ENCODE peak calls at places on chromosomes 13 and 19, in four cellular contexts. One of them, this sample, is unnamed.

GRCh38 chr19:3641515-3642269 is 15.1 kb upstream of the CACTIN start:
- DNase-seq in A549: no peak
- DNase-seq in activated CD8-positive, alpha-beta memory T cell treated with anti-CD3 and anti-CD28 coated beads for 1 hour: no peak
- DNase-seq in stimulated activated CD4-positive, alpha-beta T cell treated with anti-CD3 and anti-CD28 coated beads, TNF-alpha, amount 100 ng/mL, for 4 hours: no peak
- DNase-seq in this sample: no peak

GRCh38 chr13:40639226-40639681 is 27.2 kb downstream of the FOXO1 start:
- DNase-seq in A549: no peak
- DNase-seq in stimulated activated CD4-positive, alpha-beta T cell treated with anti-CD3 and anti-CD28 coated beads, TNF-alpha, amount 100 ng/mL, for 4 hours: no peak
- DNase-seq in activated CD8-positive, alpha-beta memory T cell treated with anti-CD3 and anti-CD28 coated beads for 1 hour: no peak
- DNase-seq in this sample: no peak

GRCh38 chr19:15390814-15391213 is 11.2 kb upstream of the AKAP8 start:
- DNase-seq in activated CD8-positive, alpha-beta memory T cell treated with anti-CD3 and anti-CD28 coated beads for 1 hour: no peak
- DNase-seq in A549: no peak
- DNase-seq in stimulated activated CD4-positive, alpha-beta T cell treated with anti-CD3 and anti-CD28 coated beads, TNF-alpha, amount 100 ng/mL, for 4 hours: no peak
- DNase-seq in this sample: no peak

GRCh38 chr13:83733293-83733692 is 149.0 kb downstream of the SLITRK1 start:
- DNase-seq in stimulated activated CD4-positive, alpha-beta T cell treated with anti-CD3 and anti-CD28 coated beads, TNF-alpha, amount 100 ng/mL, for 4 hours: no peak
- DNase-seq in A549: no peak
- DNase-seq in activated CD8-positive, alpha-beta memory T cell treated with anti-CD3 and anti-CD28 coated beads for 1 hour: no peak
- DNase-seq in this sample: no peak

GRCh38 chr13:28601581-28601980 is 57.3 kb upstream of the POMP start:
- DNase-seq in stimulated activated CD4-positive, alpha-beta T cell treated with anti-CD3 and anti-CD28 coated beads, TNF-alpha, amount 100 ng/mL, for 4 hours: no peak
- DNase-seq in activated CD8-positive, alpha-beta memory T cell treated with anti-CD3 and anti-CD28 coated beads for 1 hour: no peak
- DNase-seq in A549: no peak
- DNase-seq in this sample: no peak

GRCh38 chr19:30450101-30450500 is 77.9 kb downstream of the ZNF536 start:
- DNase-seq in activated CD8-positive, alpha-beta memory T cell treated with anti-CD3 and anti-CD28 coated beads for 1 hour: no peak
- DNase-seq in stimulated activated CD4-positive, alpha-beta T cell treated with anti-CD3 and anti-CD28 coated beads, TNF-alpha, amount 100 ng/mL, for 4 hours: no peak
- DNase-seq in A549: no peak
- DNase-seq in this sample: no peak

GRCh38 chr19:12646551-12646950 is 20.0 kb downstream of the MAN2B1 start:
- DNase-seq in A549: no peak
- DNase-seq in activated CD8-positive, alpha-beta memory T cell treated with anti-CD3 and anti-CD28 coated beads for 1 hour: no peak
- DNase-seq in stimulated activated CD4-positive, alpha-beta T cell treated with anti-CD3 and anti-CD28 coated beads, TNF-alpha, amount 100 ng/mL, for 4 hours: no peak
- DNase-seq in this sample: no peak

GRCh38 chr19:2586196-2586595 is 110.3 kb downstream of the GADD45B start:
- DNase-seq in A549: no peak
- DNase-seq in stimulated activated CD4-positive, alpha-beta T cell treated with anti-CD3 and anti-CD28 coated beads, TNF-alpha, amount 100 ng/mL, for 4 hours: no peak
- DNase-seq in activated CD8-positive, alpha-beta memory T cell treated with anti-CD3 and anti-CD28 coated beads for 1 hour: no peak
- DNase-seq in this sample: no peak

GRCh38 chr13:111210945-111211469 is 95.9 kb downstream of the ARHGEF7 start:
- DNase-seq in stimulated activated CD4-positive, alpha-beta T cell treated with anti-CD3 and anti-CD28 coated beads, TNF-alpha, amount 100 ng/mL, for 4 hours: no peak
- DNase-seq in activated CD8-positive, alpha-beta memory T cell treated with anti-CD3 and anti-CD28 coated beads for 1 hour: no peak
- DNase-seq in A549: no peak
- DNase-seq in this sample: no peak

GRCh38 chr13:103517066-103517767 is 451.0 kb upstream of the SLC10A2 start:
- DNase-seq in activated CD8-positive, alpha-beta memory T cell treated with anti-CD3 and anti-CD28 coated beads for 1 hour: no peak
- DNase-seq in A549: no peak
- DNase-seq in stimulated activated CD4-positive, alpha-beta T cell treated with anti-CD3 and anti-CD28 coated beads, TNF-alpha, amount 100 ng/mL, for 4 hours: no peak
- DNase-seq in this sample: no peak

GRCh38 chr13:40680659-40681323 is 14.3 kb upstream of the FOXO1 start:
- DNase-seq in stimulated activated CD4-positive, alpha-beta T cell treated with anti-CD3 and anti-CD28 coated beads, TNF-alpha, amount 100 ng/mL, for 4 hours: no peak
- DNase-seq in A549: no peak
- DNase-seq in activated CD8-positive, alpha-beta memory T cell treated with anti-CD3 and anti-CD28 coated beads for 1 hour: no peak
- DNase-seq in this sample: no peak

GRCh38 chr13:111359237-111359915 is 38.9 kb downstream of the TEX29 start:
- DNase-seq in A549: no peak
- DNase-seq in stimulated activated CD4-positive, alpha-beta T cell treated with anti-CD3 and anti-CD28 coated beads, TNF-alpha, amount 100 ng/mL, for 4 hours: no peak
- DNase-seq in activated CD8-positive, alpha-beta memory T cell treated with anti-CD3 and anti-CD28 coated beads for 1 hour: no peak
- DNase-seq in this sample: no peak

GRCh38 chr19:18274776-18275356 is 614 bp upstream of the IQCN start:
- DNase-seq in stimulated activated CD4-positive, alpha-beta T cell treated with anti-CD3 and anti-CD28 coated beads, TNF-alpha, amount 100 ng/mL, for 4 hours: no peak
- DNase-seq in A549: peak
- DNase-seq in activated CD8-positive, alpha-beta memory T cell treated with anti-CD3 and anti-CD28 coated beads for 1 hour: no peak
- DNase-seq in this sample: peak

This sample was measured in activated CD8-positive, alpha-beta T cell treated with anti-CD3 and anti-CD28 coated beads for 36 hours.